ENCODE peak calls at places on chromosomes 13 and 19, in five cellular contexts. A, D, B, T and M are unnamed samples.

GRCh38 chr13:100365678-100366077 is 222.9 kb downstream of the GGACT start:
- DNase-seq in A (no peak), D (no peak), B (no peak), T (no peak), M (no peak)

GRCh38 chr13:110319774-110320509 is 12.9 kb downstream of the COL4A2 start:
- DNase-seq in A (no peak), D (no peak), B (peak; percentile 76), T (no peak), M (peak; percentile 86)

GRCh38 chr19:662207-662961 is 630 bp downstream of the RNF126 start:
- DNase-seq in A (peak; percentile 82), D (no peak), B (peak; percentile 48), T (no peak), M (no peak)

GRCh38 chr19:47661571-47661970 is 51.7 kb upstream of the EHD2 start:
- DNase-seq in A (no peak), D (no peak), B (no peak), T (no peak), M (no peak)

GRCh38 chr19:16381756-16382401 is 57.3 kb downstream of the KLF2 start:
- DNase-seq in A (no peak), D (no peak), B (peak; percentile 54), T (no peak), M (no peak)

GRCh38 chr19:21434967-21435544 is 38.1 kb downstream of the ZNF493 start:
- DNase-seq in A (no peak), D (no peak), B (no peak), T (no peak), M (no peak)

GRCh38 chr13:77696006-77696862 is 1.3 kb upstream of the SLAIN1 start:
- DNase-seq in A (peak; percentile 33), D (no peak), B (no peak), T (no peak), M (no peak)

GRCh38 chr13:79392882-79393563 is 13.0 kb downstream of the RBM26 start:
- DNase-seq in A (no peak), D (no peak), B (peak; percentile 14), T (no peak), M (no peak)

GRCh38 chr13:44810067-44810840 is 179.0 kb downstream of the NUFIP1 start:
- DNase-seq in A (no peak), D (no peak), B (peak; percentile 72), T (no peak), M (no peak)

GRCh38 chr19:42051166-42052115 is 18.6 kb downstream of the GRIK5 start:
- DNase-seq in A (no peak), D (no peak), B (no peak), T (no peak), M (no peak)

GRCh38 chr13:113976711-113977684 is 3.1 kb upstream of the C13orf46 start:
- DNase-seq in A (no peak), D (peak; percentile 37), B (peak; percentile 66), T (no peak), M (peak; percentile 10)

GRCh38 chr13:111115051-111115840 is at the start of gene ARHGEF7:
- DNase-seq in A (no peak), D (no peak), B (no peak), T (peak; percentile 71), M (no peak)

GRCh38 chr13:113864303-113864890 is 521 bp upstream of the GAS6 start:
- DNase-seq in A (no peak), D (no peak), B (no peak), T (peak; percentile 39), M (no peak)

GRCh38 chr13:27338816-27339215 is 68.2 kb downstream of the RASL11A start:
- DNase-seq in A (peak; percentile 79), D (no peak), B (no peak), T (no peak), M (no peak)

GRCh38 chr19:19447536-19448237 is 42.2 kb downstream of the GATAD2A start:
- DNase-seq in A (no peak), D (no peak), B (no peak), T (no peak), M (no peak)

GRCh38 chr19:38265213-38265861 is 964 bp downstream of the SPINT2 start:
- DNase-seq in A (peak; percentile 61), D (no peak), B (peak; percentile 65), T (no peak), M (no peak)

GRCh38 chr13:29934531-29935308 is 84.3 kb upstream of the UBL3 start:
- DNase-seq in A (no peak), D (no peak), B (no peak), T (no peak), M (no peak)

GRCh38 chr19:3852614-3853254 is 16.1 kb downstream of the ZFR2 start:
- DNase-seq in A (peak; percentile 14), D (peak; percentile 52), B (no peak), T (no peak), M (peak; percentile 22)

GRCh38 chr13:28442872-28443271 is 52.1 kb downstream of the FLT1 start:
- DNase-seq in A (no peak), D (no peak), B (no peak), T (no peak), M (no peak)

GRCh38 chr19:18153555-18154134 is 682 bp downstream of the PIK3R2 start:
- DNase-seq in A (peak; percentile 38), D (no peak), B (peak; percentile 36), T (no peak), M (no peak)

GRCh38 chr13:47829684-47830083 is 171.4 kb downstream of the SUCLA2 start:
- DNase-seq in A (no peak), D (no peak), B (no peak), T (no peak), M (no peak)

GRCh38 chr19:8485561-8486371 is 16.7 kb downstream of the PRAM1 start:
- DNase-seq in A (no peak), D (no peak), B (no peak), T (no peak), M (no peak)

GRCh38 chr19:5086725-5087439 is 118.0 kb downstream of the KDM4B start:
- DNase-seq in A (no peak), D (no peak), B (no peak), T (no peak), M (no peak)

GRCh38 chr13:29125934-29126424 is 305.8 kb downstream of the MTUS2 start:
- DNase-seq in A (no peak), D (no peak), B (no peak), T (no peak), M (no peak)

GRCh38 chr19:3494051-3494450 is 6.4 kb downstream of the DOHH start:
- DNase-seq in A (peak; percentile 25), D (no peak), B (no peak), T (no peak), M (no peak)

GRCh38 chr13:94309997-94310842 is 169.3 kb downstream of the DCT start:
- DNase-seq in A (no peak), D (peak; percentile 37), B (no peak), T (no peak), M (no peak)

GRCh38 chr13:97448503-97449251 is 14.7 kb downstream of the RAP2A start:
- DNase-seq in A (no peak), D (peak; percentile 54), B (no peak), T (no peak), M (peak; percentile 63)

GRCh38 chr19:46772170-46773017 is 16.0 kb downstream of the SLC1A5 start:
- DNase-seq in A (no peak), D (no peak), B (no peak), T (no peak), M (no peak)

GRCh38 chr19:48501446-48501960 is 10.1 kb downstream of the LMTK3 start:
- DNase-seq in A (peak; percentile 90), D (no peak), B (peak; percentile 81), T (peak; percentile 88), M (no peak)

GRCh38 chr19:1563251-1563650 is 4.9 kb downstream of the MEX3D start:
- DNase-seq in A (no peak), D (no peak), B (no peak), T (no peak), M (no peak)

GRCh38 chr13:24660023-24660806 is 20.0 kb upstream of the ATP12A start:
- DNase-seq in A (no peak), D (no peak), B (no peak), T (no peak), M (no peak)

GRCh38 chr13:37526710-37527446 is 71.7 kb downstream of the POSTN start:
- DNase-seq in A (no peak), D (no peak), B (no peak), T (no peak), M (no peak)

GRCh38 chr13:113096745-113097305 is 8.8 kb upstream of the F7 start:
- DNase-seq in A (no peak), D (no peak), B (no peak), T (no peak), M (no peak)